ENCODE peak calls at places on chromosomes 12 and 14, in eight cellular contexts. J is Right ventricle myocardium superior, F is NCI-H2081, Z is osteocyte, C is iris pigment epithelial cell, R is foreskin fibroblast, S is HCT116, M is neural progenitor cell. N is an unnamed sample.

GRCh38 chr14:57502581-57503254 is 9.1 kb upstream of the CCDC198 start:
- DNase-seq in R (no peak), S (no peak), C (peak; percentile 14), J (peak; percentile 45), M (no peak), F (no peak), Z (no peak), N (no peak)

GRCh38 chr12:8493084-8493483 is 20.2 kb upstream of the CLEC4D start:
- DNase-seq in M (no peak), F (no peak), C (no peak), J (no peak), R (no peak), S (no peak), Z (no peak), N (no peak)

GRCh38 chr14:23512156-23512555 is 39.4 kb downstream of the ZFHX2 start:
- DNase-seq in M (no peak), F (peak; percentile 49), R (no peak), Z (no peak), J (no peak), S (no peak), C (no peak), N (no peak)

GRCh38 chr12:43841253-43841652 is 5.4 kb downstream of the TMEM117 start:
- DNase-seq in M (no peak), C (peak; percentile 25), J (no peak), F (no peak), S (no peak), Z (no peak), R (peak; percentile 11), N (no peak)

GRCh38 chr14:91872011-91872476 is 4.7 kb upstream of the TC2N start:
- DNase-seq in J (peak; percentile 69), C (peak; percentile 51), Z (no peak), M (no peak), R (no peak), S (no peak), F (no peak), N (no peak)

GRCh38 chr12:49092086-49092815 is 2.4 kb downstream of the DHH start:
- DNase-seq in M (peak; percentile 90), C (peak; percentile 26), R (peak; percentile 78), Z (no peak), J (no peak), F (no peak), S (no peak), N (peak; percentile 43)

GRCh38 chr14:74973003-74973614 is 17.7 kb upstream of the PGF start:
- DNase-seq in J (peak; percentile 86), R (no peak), M (no peak), C (peak; percentile 50), F (no peak), Z (no peak), S (no peak), N (no peak)

GRCh38 chr14:97976861-97977260 is 1179.7 kb downstream of the VRK1 start:
- DNase-seq in M (no peak), S (no peak), Z (no peak), R (no peak), J (peak; percentile 71), C (no peak), F (no peak), N (no peak)

GRCh38 chr14:75982724-75983358 is 1.0 kb upstream of the TGFB3 start:
- DNase-seq in Z (peak; percentile 90), R (peak; percentile 81), F (peak; percentile 54), C (peak; percentile 53), S (no peak), M (no peak), J (peak; percentile 88), N (peak; percentile 61)

GRCh38 chr12:67355428-67356385 is 86.5 kb downstream of the CAND1 start:
- DNase-seq in J (no peak), R (peak; percentile 79), M (peak; percentile 79), C (peak; percentile 63), F (peak; percentile 76), Z (no peak), S (peak; percentile 34), N (peak; percentile 73)

GRCh38 chr12:57215668-57216013 is 953 bp upstream of the NXPH4 start:
- DNase-seq in S (no peak), C (peak; percentile 34), M (no peak), J (no peak), F (no peak), Z (no peak), R (peak; percentile 50), N (no peak)

GRCh38 chr12:66449531-66449930 is 147.2 kb downstream of the HELB start:
- DNase-seq in F (no peak), M (no peak), R (no peak), Z (no peak), J (no peak), S (no peak), C (no peak), N (no peak)

N was measured in fibroblast of villous mesenchyme.